ENCODE peak calls at places on chromosome X, in seven cellular contexts. Q is tibial nerve, H is A549, N is breast epithelium, L is lung, M is MM.1S, V is mesenchymal stem cell. R is an unnamed sample.

GRCh38 chrX:105260291-105261043 is 40.0 kb upstream of the TEX13A start:
- DNase-seq in M (no peak), L (no peak), N (no peak), V (no peak), H (no peak), Q (peak; percentile 3), R (no peak)

GRCh38 chrX:114635986-114636385 is 52.1 kb downstream of the HTR2C start:
- DNase-seq in Q (no peak), H (no peak), M (no peak), L (no peak), V (no peak), N (no peak), R (no peak)

GRCh38 chrX:74656079-74656745 is 41.8 kb upstream of the RLIM start:
- DNase-seq in L (no peak), N (no peak), Q (no peak), H (no peak), V (peak; percentile 15), M (no peak), R (no peak)

GRCh38 chrX:47623540-47624027 is 3.9 kb upstream of the SYN1 start:
- DNase-seq in V (peak; percentile 77), H (peak; percentile 66), N (peak; percentile 56), M (peak; percentile 27), L (no peak), Q (no peak), R (no peak)

GRCh38 chrX:121256653-121257052 is 209.2 kb downstream of the GLUD2 start:
- DNase-seq in V (no peak), Q (no peak), M (no peak), N (no peak), H (no peak), L (no peak), R (no peak)

GRCh38 chrX:123217077-123217476 is 33.0 kb downstream of the GRIA3 start:
- DNase-seq in H (no peak), V (peak; percentile 37), M (no peak), Q (no peak), L (no peak), N (no peak), R (no peak)

GRCh38 chrX:87873347-87873941 is 355.8 kb downstream of the KLHL4 start:
- DNase-seq in H (no peak), V (no peak), L (no peak), M (peak; percentile 42), N (no peak), Q (no peak), R (no peak)

GRCh38 chrX:31590581-31591113 is 518.8 kb upstream of the FTHL17 start:
- DNase-seq in H (no peak), Q (no peak), M (no peak), V (peak; percentile 69), N (no peak), L (no peak), R (no peak)

GRCh38 chrX:95675794-95676193 is 1008.8 kb upstream of the DIAPH2 start:
- DNase-seq in M (no peak), V (no peak), N (no peak), Q (no peak), H (no peak), L (no peak), R (no peak)

GRCh38 chrX:30799327-30799726 is 89.7 kb downstream of the TAB3 start:
- DNase-seq in V (no peak), N (no peak), Q (no peak), L (no peak), M (no peak), H (no peak), R (no peak)

GRCh38 chrX:11531226-11531625 is 134.5 kb downstream of the ARHGAP6 start:
- DNase-seq in M (peak; percentile 8), Q (no peak), V (peak; percentile 30), H (no peak), N (no peak), L (no peak), R (no peak)

DNA sequence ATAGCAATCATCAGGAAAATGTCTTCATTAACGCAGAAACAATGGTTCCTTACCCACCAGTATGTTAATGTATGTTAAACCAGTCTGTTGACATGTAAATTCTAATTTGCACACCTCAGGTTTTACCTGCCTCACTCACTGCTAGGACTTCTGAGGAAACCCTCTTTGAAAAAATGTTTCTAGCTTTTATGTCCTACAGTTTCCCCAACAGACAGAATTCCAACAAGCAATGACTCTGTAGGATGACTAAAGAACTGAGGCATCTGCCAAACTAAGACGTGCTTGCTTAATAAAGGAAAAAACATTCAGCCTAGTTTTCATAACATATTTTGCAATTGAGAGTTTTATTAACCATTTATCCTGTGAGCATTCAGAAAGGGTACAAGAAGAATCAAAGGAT is 20.6 kb upstream of the SOX3 start:
- DNase-seq in L (no peak), Q (no peak), V (peak; percentile 33), M (no peak), N (no peak), H (no peak), R (no peak)
- H3K4me3 ChIP-seq in L (no peak overlapping the region), Q (no peak overlapping the region), V (no peak overlapping the region), M (no peak overlapping the region), N (no peak overlapping the region), H (no peak overlapping the region), R (no peak overlapping the region)

DNA sequence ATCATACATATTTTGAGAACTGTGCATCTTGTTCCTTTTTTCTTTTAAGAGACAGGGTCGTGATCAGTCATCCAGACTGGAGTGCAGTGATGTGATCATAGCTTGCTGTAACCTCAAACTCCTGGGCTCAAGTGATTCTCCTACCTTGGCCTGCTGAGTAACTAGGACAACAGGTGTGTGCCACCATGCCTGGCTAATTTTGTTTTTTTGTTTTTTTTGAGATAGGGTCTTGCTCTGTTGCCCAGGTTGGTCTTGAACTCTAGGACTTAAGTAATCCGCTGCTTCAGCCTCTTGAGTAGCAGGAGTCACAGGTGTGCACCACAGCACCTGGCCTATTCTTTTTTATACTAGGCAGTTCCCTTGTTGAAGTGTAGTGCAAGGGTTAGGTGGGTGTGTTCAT is 24.6 kb downstream of the KDM6A start:
- DNase-seq in H (no peak), V (no peak), Q (no peak), N (no peak), M (no peak), L (no peak), R (no peak)
- H3K9me3 ChIP-seq in H (no peaks in the 10 kb centered on the region), V (peaks cover 9% of the 10 kb centered on the region), Q (peaks cover 12% of the 10 kb centered on the region), N (peaks cover 18% of the 10 kb centered on the region), M (no peaks in the 10 kb centered on the region), L (no peaks in the 10 kb centered on the region), R (peaks cover 7% of the 10 kb centered on the region)

GRCh38 chrX:152959626-152960025 is 34.3 kb downstream of the PNMA5 start:
- DNase-seq in H (no peak), Q (no peak), M (no peak), N (no peak), L (no peak), V (no peak), R (no peak)

GRCh38 chrX:152958524-152959465 is 35.1 kb downstream of the PNMA5 start:
- DNase-seq in Q (peak; percentile 94), N (peak; percentile 79), L (peak; percentile 87), M (peak; percentile 82), H (peak; percentile 76), V (peak; percentile 86), R (peak; percentile 86)

GRCh38 chrX:152960115-152960514 is 33.8 kb downstream of the PNMA5 start:
- DNase-seq in V (no peak), L (no peak), M (no peak), H (no peak), Q (no peak), N (no peak), R (no peak)

GRCh38 chrX:152958047-152958446 is 35.9 kb downstream of the PNMA5 start:
- DNase-seq in Q (no peak), V (no peak), N (no peak), M (no peak), H (no peak), L (no peak), R (no peak)
- H3K4me3 ChIP-seq in Q (no peak overlapping the region), V (no peak overlapping the region), N (peak overlapping the region; percentile 54), M (no peak overlapping the region), H (peak overlapping the region; percentile 44), L (no peak overlapping the region), R (peak overlapping the region; percentile 52)

GRCh38 chrX:10377427-10377826 is 220.7 kb downstream of the CLCN4 start:
- DNase-seq in H (no peak), N (no peak), L (no peak), M (no peak), Q (no peak), V (no peak), R (no peak)
- H3K9me3 ChIP-seq in H (peaks cover 14% of the 10 kb centered on the region), N (peaks cover 25% of the 10 kb centered on the region), L (peaks cover 11% of the 10 kb centered on the region), M (no peaks in the 10 kb centered on the region), Q (peaks cover 19% of the 10 kb centered on the region), V (peaks cover 34% of the 10 kb centered on the region), R (no peaks in the 10 kb centered on the region)

GRCh38 chrX:50343917-50344316 is 126.7 kb downstream of the DGKK start:
- DNase-seq in L (no peak), N (no peak), H (no peak), V (no peak), M (no peak), Q (no peak), R (no peak)
- H3K4me3 ChIP-seq in L (no peak overlapping the region), N (no peak overlapping the region), H (no peak overlapping the region), V (no peak overlapping the region), M (no peak overlapping the region), Q (no peak overlapping the region), R (no peak overlapping the region)

GRCh38 chrX:20437678-20438077 is 171.0 kb upstream of the RPS6KA3 start:
- DNase-seq in Q (no peak), L (no peak), H (no peak), V (no peak), M (peak; percentile 57), N (no peak), R (peak; percentile 22)
- H3K9me3 ChIP-seq in Q (no peaks in the 10 kb centered on the region), L (no peaks in the 10 kb centered on the region), H (no peaks in the 10 kb centered on the region), V (no peaks in the 10 kb centered on the region), M (no peaks in the 10 kb centered on the region), N (no peaks in the 10 kb centered on the region), R (no peaks in the 10 kb centered on the region)

DNA sequence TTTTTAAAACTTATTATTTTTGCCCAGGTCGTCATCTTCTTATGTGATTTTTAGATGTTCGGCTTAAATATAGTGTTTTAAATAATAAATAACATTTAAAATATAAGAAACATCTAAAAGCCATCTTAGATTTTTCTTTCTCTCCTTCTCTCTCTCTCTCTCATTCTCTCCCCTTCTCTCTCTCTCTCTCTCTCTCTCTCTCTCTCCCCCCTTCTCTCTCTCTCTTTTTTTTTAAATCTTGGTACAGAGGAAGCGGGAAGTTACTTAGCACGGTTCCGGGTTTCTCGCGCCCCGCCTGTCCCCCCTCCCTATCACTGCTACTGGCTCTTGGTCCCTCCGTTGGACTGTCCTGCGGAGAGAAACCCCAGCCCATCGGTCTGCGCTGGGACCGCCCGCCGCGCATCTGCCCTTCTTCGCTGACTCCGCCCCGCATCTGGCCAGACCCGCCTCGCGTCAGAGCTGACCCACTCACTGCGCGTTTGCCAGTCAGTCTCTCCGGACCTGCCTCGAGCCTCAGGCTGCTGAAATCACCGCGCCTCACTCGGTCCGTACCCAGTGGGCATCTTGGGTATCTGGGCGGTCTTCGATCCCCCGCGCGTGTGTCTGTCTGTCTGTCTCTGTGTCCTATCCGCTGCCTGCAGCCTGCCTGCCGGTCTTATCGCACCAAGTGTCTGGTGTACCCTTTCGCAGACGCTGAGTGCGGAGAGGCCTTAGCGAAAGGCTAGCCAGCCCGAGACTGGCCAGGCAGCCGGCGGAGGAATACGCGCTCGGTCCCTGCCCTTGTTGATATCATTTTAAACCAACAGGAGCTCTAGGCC is at the start of gene PABPC5:
- DNase-seq in Q (peak; percentile 61), M (no peak), V (peak; percentile 82), H (no peak), N (peak; percentile 61), L (peak; percentile 56), R (no peak)
- H3K4me3 ChIP-seq in Q (peak within 1 kb of the TSS; percentile 56), M (no peak within 1 kb of the TSS), V (peak within 1 kb of the TSS; percentile 63), H (no peak within 1 kb of the TSS), N (peak within 1 kb of the TSS; percentile 62), L (peak within 1 kb of the TSS; percentile 49), R (no peak within 1 kb of the TSS)

DNA sequence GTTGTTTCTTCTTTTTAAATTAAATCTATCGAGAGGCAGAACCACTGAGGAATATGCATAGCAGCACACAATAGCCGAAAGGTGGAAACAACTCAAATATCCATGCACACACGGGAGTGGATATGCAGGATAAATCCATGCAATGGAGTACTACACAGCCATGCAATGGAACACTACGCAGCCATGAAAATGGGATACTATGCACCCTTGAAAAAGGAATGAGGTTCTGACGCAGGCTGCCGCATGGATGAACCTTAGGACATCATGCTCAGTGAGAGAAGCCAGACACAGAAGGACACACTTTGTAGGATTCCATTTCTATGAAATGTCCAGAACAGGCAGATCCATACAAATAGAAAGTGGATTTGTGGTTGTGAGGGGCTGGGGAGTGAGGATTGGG is 18.4 kb upstream of the P2RY8 start:
- DNase-seq in V (no peak), L (no peak), H (no peak), M (no peak), N (no peak), Q (no peak), R (no peak)
- H3K9me3 ChIP-seq in V (peaks cover 12% of the 10 kb centered on the region), L (peaks cover 4% of the 10 kb centered on the region), H (peaks cover 7% of the 10 kb centered on the region), M (no peaks in the 10 kb centered on the region), N (peaks cover 14% of the 10 kb centered on the region), Q (peaks cover 39% of the 10 kb centered on the region), R (peaks cover 10% of the 10 kb centered on the region)